ENCODE peak calls at places on chromosome X, in four cellular contexts. P is D341Med, K is iris pigment epithelial cell, G is caudate nucleus. A is an unnamed sample.

GRCh38 chrX:71989768-71990167 is 79.1 kb downstream of the NHSL2 start:
- DNase-seq in G (no peak), K (no peak), P (no peak), A (peak)

GRCh38 chrX:97126020-97126419 is 242.3 kb downstream of the RPA4 start:
- DNase-seq in K (peak), G (no peak), P (no peak), A (no peak)

GRCh38 chrX:148459343-148459742 is 41.1 kb upstream of the AFF2 start:
- DNase-seq in K (no peak), G (no peak), P (no peak), A (no peak)

GRCh38 chrX:149993989-149994388 is 55.7 kb upstream of the EOLA2 start:
- DNase-seq in G (no peak), P (no peak), K (no peak), A (no peak)

GRCh38 chrX:37686348-37686736 is 751 bp downstream of the XK start:
- DNase-seq in P (no peak), G (no peak), K (no peak), A (no peak)

GRCh38 chrX:72045141-72045540 is 86.6 kb downstream of the RTL5 start:
- DNase-seq in K (no peak), P (peak), G (no peak), A (no peak)

GRCh38 chrX:40694833-40695232 is 40.5 kb downstream of the MED14 start:
- DNase-seq in G (no peak), P (no peak), K (peak), A (no peak)

GRCh38 chrX:8629871-8630270 is 102.1 kb downstream of the ANOS1 start:
- DNase-seq in K (peak), G (no peak), P (no peak), A (no peak)

GRCh38 chrX:98371994-98372393 is 1488.3 kb downstream of the RPA4 start:
- DNase-seq in K (no peak), P (no peak), G (no peak), A (no peak)

GRCh38 chrX:13295841-13296240 is 24.0 kb downstream of the ATXN3L start:
- DNase-seq in P (no peak), G (no peak), K (no peak), A (no peak)

GRCh38 chrX:150257348-150258175 is 105.6 kb upstream of the MAMLD1 start:
- DNase-seq in K (no peak), P (no peak), G (no peak), A (no peak)

GRCh38 chrX:137568741-137569469 is 3.0 kb downstream of the ZIC3 start:
- DNase-seq in P (peak), G (no peak), K (no peak), A (no peak)

A was measured in sciatic nerve.